ENCODE peak calls at places on chromosomes 12 and 14, in four cellular contexts. P is progenitor cell of endocrine pancreas, B is upper lobe of left lung, D is ovary. C is an unnamed sample.

GRCh38 chr14:77638738-77639137 is 22.3 kb upstream of the SPTLC2 start:
- DNase-seq in P (no peak), D (no peak), B (no peak), C (no peak)

GRCh38 chr14:56341766-56342418 is 223.7 kb downstream of the PELI2 start:
- DNase-seq in P (no peak), D (no peak), B (no peak), C (peak)

GRCh38 chr14:74973003-74973614 is 17.7 kb upstream of the PGF start:
- DNase-seq in D (no peak), B (peak), P (no peak), C (no peak)

GRCh38 chr12:76346798-76347420 is 1.3 kb downstream of the BBS10 start:
- DNase-seq in B (peak), D (no peak), P (no peak), C (no peak)

GRCh38 chr14:54556535-54556934 is 10.4 kb upstream of the SAMD4A start:
- DNase-seq in D (no peak), B (no peak), P (no peak), C (no peak)

GRCh38 chr12:3142386-3142785 is 65.2 kb downstream of the TSPAN9 start:
- DNase-seq in P (no peak), B (no peak), D (no peak), C (no peak)

GRCh38 chr12:101823891-101824290 is 6.9 kb downstream of the GNPTAB start:
- DNase-seq in D (no peak), B (peak), P (no peak), C (peak)

GRCh38 chr14:23177181-23177580 is 6.3 kb downstream of the SLC7A8 start:
- DNase-seq in P (no peak), B (peak), D (no peak), C (no peak)

GRCh38 chr12:72346331-72346944 is 74.3 kb downstream of the TRHDE start:
- DNase-seq in B (peak), D (peak), P (peak), C (peak)

GRCh38 chr12:94601972-94602517 is 48.3 kb downstream of the TMCC3 start:
- DNase-seq in B (no peak), D (no peak), P (no peak), C (no peak)

GRCh38 chr12:19139795-19140194 is 10.3 kb downstream of the PLEKHA5 start:
- DNase-seq in D (no peak), B (no peak), P (no peak), C (no peak)

GRCh38 chr14:82159624-82160023 is 626.0 kb upstream of the SEL1L start:
- DNase-seq in P (no peak), D (no peak), B (no peak), C (no peak)

GRCh38 chr12:93514853-93515252 is 47.5 kb downstream of the MRPL42 start:
- DNase-seq in B (no peak), P (no peak), D (no peak), C (no peak)

GRCh38 chr12:132771126-132771838 is 9.7 kb upstream of the ANKLE2 start:
- DNase-seq in D (no peak), P (no peak), B (no peak), C (no peak)

GRCh38 chr12:59820594-59821011 is 224.8 kb downstream of the SLC16A7 start:
- DNase-seq in D (no peak), B (no peak), P (no peak), C (no peak)

GRCh38 chr12:27394676-27395075 is 51.9 kb upstream of the SMCO2 start:
- DNase-seq in P (no peak), B (no peak), D (no peak), C (no peak)

GRCh38 chr12:124392271-124392990 is 97.5 kb downstream of the RFLNA start:
- DNase-seq in B (peak), D (peak), P (no peak), C (no peak)
- TF ChIP-seq CTCF in B (no peak), D (no peak), P (peak), C (peak)

DNA sequence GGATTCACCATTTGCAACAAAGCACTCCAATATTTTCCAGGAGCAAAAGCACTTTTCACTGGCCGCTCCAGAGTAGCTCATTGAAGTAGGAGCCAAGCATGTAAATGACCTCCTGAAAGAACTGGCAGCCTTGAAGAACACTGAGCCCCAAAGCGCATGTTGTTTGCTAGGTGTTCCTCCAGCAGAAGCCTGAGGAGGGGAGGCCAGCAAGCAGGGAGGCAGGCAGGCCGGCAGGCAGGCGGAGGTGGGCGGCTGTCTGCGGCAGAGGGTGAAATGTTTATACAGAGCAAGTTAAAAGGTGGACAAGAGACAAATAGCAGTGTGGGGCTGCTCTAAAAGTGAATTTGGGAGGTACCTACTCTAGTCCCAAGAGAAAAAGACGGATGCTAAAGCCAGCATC is 439.4 kb downstream of the CCDC91 start:
- DNase-seq in B (no peak), D (no peak), P (no peak), C (no peak)
- TF ChIP-seq CTCF in B (no peak), D (no peak), P (no peak), C (no peak)

GRCh38 chr12:103833891-103834290 is 7.1 kb downstream of the NT5DC3 start:
- DNase-seq in P (no peak), D (no peak), B (no peak), C (no peak)
- TF ChIP-seq CTCF in P (no peak), D (no peak), B (no peak), C (no peak)

GRCh38 chr12:90253142-90253541 is 544.5 kb upstream of the ATP2B1 start:
- DNase-seq in D (no peak), P (no peak), B (no peak), C (no peak)
- TF ChIP-seq CTCF in D (no peak), P (no peak), B (no peak), C (no peak)

GRCh38 chr14:34227834-34228662 is 234.0 kb downstream of the SPTSSA start:
- DNase-seq in B (peak), D (peak), P (peak), C (peak)

GRCh38 chr14:34232790-34233189 is 229.2 kb downstream of the SPTSSA start:
- DNase-seq in D (no peak), P (no peak), B (no peak), C (no peak)

GRCh38 chr14:34231626-34232025 is 230.4 kb downstream of the SPTSSA start:
- DNase-seq in D (no peak), P (no peak), B (no peak), C (no peak)

GRCh38 chr14:34228663-34229001 is 233.4 kb downstream of the SPTSSA start:
- DNase-seq in D (no peak), P (no peak), B (no peak), C (no peak)

GRCh38 chr14:34229140-34229539 is 232.9 kb downstream of the SPTSSA start:
- DNase-seq in P (no peak), B (no peak), D (no peak), C (no peak)
- TF ChIP-seq CTCF in P (no peak), B (no peak), D (no peak), C (no peak)

GRCh38 chr12:92503029-92503931 is 199.5 kb upstream of the PLEKHG7 start:
- DNase-seq in B (no peak), P (no peak), D (no peak), C (no peak)
- TF ChIP-seq CTCF in B (no peak), P (no peak), D (no peak), C (no peak)